ENCODE peak calls at places on chromosomes 7 and 10, in six cellular contexts. One of them, this sample, is unnamed.

GRCh38 chr7:85381212-85381611 is 194.4 kb upstream of the SEMA3D start:
- DNase-seq in lower lobe of right lung: no peak
- DNase-seq in Peyer's patch: no peak
- DNase-seq in bronchial epithelial cell: no peak
- DNase-seq in mammary epithelial cell: no peak
- DNase-seq in left ventricle myocardium inferior: no peak
- DNase-seq in this sample: no peak

GRCh38 chr10:119254355-119254754 is 47.0 kb downstream of the GRK5 start:
- DNase-seq in bronchial epithelial cell: no peak
- DNase-seq in Peyer's patch: no peak
- DNase-seq in lower lobe of right lung: no peak
- DNase-seq in mammary epithelial cell: no peak
- DNase-seq in left ventricle myocardium inferior: no peak
- DNase-seq in this sample: no peak

GRCh38 chr7:37508063-37508462 is 59.4 kb upstream of the ELMO1 start:
- DNase-seq in lower lobe of right lung: no peak
- DNase-seq in mammary epithelial cell: no peak
- DNase-seq in Peyer's patch: no peak
- DNase-seq in bronchial epithelial cell: no peak
- DNase-seq in left ventricle myocardium inferior: no peak
- DNase-seq in this sample: no peak

GRCh38 chr10:839550-840205 is 91.8 kb downstream of the LARP4B start:
- DNase-seq in mammary epithelial cell: peak; percentile 13
- DNase-seq in left ventricle myocardium inferior: no peak
- DNase-seq in bronchial epithelial cell: no peak
- DNase-seq in Peyer's patch: no peak
- DNase-seq in lower lobe of right lung: no peak
- DNase-seq in this sample: no peak

GRCh38 chr10:114281461-114281860 is 42.4 kb downstream of the VWA2 start:
- DNase-seq in Peyer's patch: no peak
- DNase-seq in mammary epithelial cell: no peak
- DNase-seq in lower lobe of right lung: no peak
- DNase-seq in left ventricle myocardium inferior: no peak
- DNase-seq in bronchial epithelial cell: peak; percentile 29
- DNase-seq in this sample: peak; percentile 66

GRCh38 chr7:30135551-30136271 is 925 bp downstream of the MTURN start:
- DNase-seq in Peyer's patch: peak; percentile 73
- DNase-seq in left ventricle myocardium inferior: peak; percentile 58
- DNase-seq in bronchial epithelial cell: peak; percentile 49
- DNase-seq in lower lobe of right lung: peak; percentile 81
- DNase-seq in mammary epithelial cell: peak; percentile 62
- DNase-seq in this sample: peak; percentile 83

GRCh38 chr7:127833641-127834040 is 181.6 kb downstream of the SND1 start:
- DNase-seq in bronchial epithelial cell: peak; percentile 22
- DNase-seq in mammary epithelial cell: no peak
- DNase-seq in lower lobe of right lung: no peak
- DNase-seq in left ventricle myocardium inferior: no peak
- DNase-seq in Peyer's patch: no peak
- DNase-seq in this sample: no peak

GRCh38 chr7:117673367-117673766 is 193.5 kb downstream of the CFTR start:
- DNase-seq in Peyer's patch: peak; percentile 64
- DNase-seq in left ventricle myocardium inferior: peak; percentile 18
- DNase-seq in lower lobe of right lung: peak; percentile 69
- DNase-seq in mammary epithelial cell: no peak
- DNase-seq in bronchial epithelial cell: peak; percentile 40
- DNase-seq in this sample: peak; percentile 13

GRCh38 chr10:80260295-80261243 is 28.9 kb downstream of the MAT1A start:
- DNase-seq in mammary epithelial cell: peak; percentile 20
- DNase-seq in lower lobe of right lung: no peak
- DNase-seq in bronchial epithelial cell: no peak
- DNase-seq in left ventricle myocardium inferior: no peak
- DNase-seq in Peyer's patch: no peak
- DNase-seq in this sample: peak; percentile 75

GRCh38 chr7:79211724-79212123 is 241.7 kb downstream of the MAGI2 start:
- DNase-seq in Peyer's patch: no peak
- DNase-seq in left ventricle myocardium inferior: no peak
- DNase-seq in mammary epithelial cell: peak; percentile 9
- DNase-seq in lower lobe of right lung: no peak
- DNase-seq in bronchial epithelial cell: peak; percentile 86
- DNase-seq in this sample: no peak

GRCh38 chr7:46129831-46130230 is 208.8 kb upstream of the IGFBP3 start:
- DNase-seq in mammary epithelial cell: peak; percentile 39
- DNase-seq in bronchial epithelial cell: no peak
- DNase-seq in left ventricle myocardium inferior: no peak
- DNase-seq in Peyer's patch: no peak
- DNase-seq in lower lobe of right lung: no peak
- DNase-seq in this sample: no peak

GRCh38 chr7:47326220-47326619 is 255.7 kb downstream of the TNS3 start:
- DNase-seq in mammary epithelial cell: peak; percentile 79
- DNase-seq in lower lobe of right lung: no peak
- DNase-seq in Peyer's patch: no peak
- DNase-seq in bronchial epithelial cell: peak; percentile 92
- DNase-seq in left ventricle myocardium inferior: no peak
- DNase-seq in this sample: peak; percentile 65

GRCh38 chr7:23277359-23277989 is 21.7 kb upstream of the MALSU1 start:
- DNase-seq in mammary epithelial cell: peak; percentile 55
- DNase-seq in left ventricle myocardium inferior: no peak
- DNase-seq in Peyer's patch: no peak
- DNase-seq in lower lobe of right lung: no peak
- DNase-seq in bronchial epithelial cell: peak; percentile 67
- DNase-seq in this sample: peak; percentile 67

GRCh38 chr10:10056958-10057357 is 960.7 kb upstream of the CELF2 start:
- DNase-seq in Peyer's patch: no peak
- DNase-seq in mammary epithelial cell: no peak
- DNase-seq in left ventricle myocardium inferior: no peak
- DNase-seq in lower lobe of right lung: no peak
- DNase-seq in bronchial epithelial cell: no peak
- DNase-seq in this sample: peak; percentile 4

GRCh38 chr10:72083234-72084093 is 4.9 kb downstream of the SPOCK2 start:
- DNase-seq in left ventricle myocardium inferior: no peak
- DNase-seq in lower lobe of right lung: no peak
- DNase-seq in Peyer's patch: no peak
- DNase-seq in bronchial epithelial cell: no peak
- DNase-seq in mammary epithelial cell: no peak
- DNase-seq in this sample: no peak

GRCh38 chr10:3786295-3786981 is 1.4 kb upstream of the KLF6 start:
- DNase-seq in lower lobe of right lung: peak; percentile 51
- DNase-seq in left ventricle myocardium inferior: no peak
- DNase-seq in mammary epithelial cell: peak; percentile 81
- DNase-seq in Peyer's patch: peak; percentile 74
- DNase-seq in bronchial epithelial cell: peak; percentile 78
- DNase-seq in this sample: peak; percentile 79

GRCh38 chr7:123635551-123636359 is 19.9 kb upstream of the LMOD2 start:
- DNase-seq in bronchial epithelial cell: peak; percentile 47
- DNase-seq in mammary epithelial cell: no peak
- DNase-seq in left ventricle myocardium inferior: no peak
- DNase-seq in Peyer's patch: no peak
- DNase-seq in lower lobe of right lung: no peak
- DNase-seq in this sample: peak; percentile 37

GRCh38 chr7:108351715-108352114 is 104.5 kb downstream of the NRCAM start:
- DNase-seq in left ventricle myocardium inferior: no peak
- DNase-seq in Peyer's patch: no peak
- DNase-seq in bronchial epithelial cell: peak; percentile 39
- DNase-seq in mammary epithelial cell: no peak
- DNase-seq in lower lobe of right lung: no peak
- DNase-seq in this sample: no peak

GRCh38 chr7:38232475-38233366 is 40.7 kb downstream of the TARP start:
- DNase-seq in mammary epithelial cell: no peak
- DNase-seq in bronchial epithelial cell: no peak
- DNase-seq in left ventricle myocardium inferior: no peak
- DNase-seq in lower lobe of right lung: peak; percentile 60
- DNase-seq in Peyer's patch: peak; percentile 52
- DNase-seq in this sample: no peak

GRCh38 chr10:97079157-97079435 is 106.7 kb downstream of the SLIT1 start:
- DNase-seq in left ventricle myocardium inferior: no peak
- DNase-seq in bronchial epithelial cell: no peak
- DNase-seq in mammary epithelial cell: no peak
- DNase-seq in lower lobe of right lung: no peak
- DNase-seq in Peyer's patch: no peak
- DNase-seq in this sample: no peak
- H3K27me3 ChIP-seq in left ventricle myocardium inferior: peaks cover 71% of the 10 kb centered on the region
- H3K27me3 ChIP-seq in bronchial epithelial cell: peaks cover 5% of the 10 kb centered on the region
- H3K27me3 ChIP-seq in mammary epithelial cell: peaks cover under 1% of the 10 kb centered on the region
- H3K27me3 ChIP-seq in lower lobe of right lung: peaks cover 20% of the 10 kb centered on the region
- H3K27me3 ChIP-seq in Peyer's patch: no peaks in the 10 kb centered on the region
- H3K27me3 ChIP-seq in this sample: no peaks in the 10 kb centered on the region

DNA sequence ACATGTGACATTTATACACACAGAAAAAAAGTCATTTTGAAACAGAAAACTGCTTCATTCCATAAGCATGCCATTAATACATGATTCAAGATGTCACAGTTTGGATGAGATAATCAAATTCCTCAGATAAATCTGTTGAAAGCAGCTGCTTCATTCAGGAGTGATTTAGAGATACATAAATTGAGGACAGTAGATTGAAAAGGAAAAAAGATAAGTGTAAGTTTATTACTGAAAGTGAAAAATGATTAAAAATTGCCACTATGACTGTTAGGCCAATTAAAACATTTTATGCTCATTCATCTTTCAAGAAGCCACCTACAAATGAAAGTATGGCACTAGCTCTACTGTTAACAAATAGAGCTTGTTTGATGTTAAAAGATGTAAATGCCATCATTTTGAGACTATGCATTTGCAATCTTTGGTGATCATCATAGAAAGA is 136.9 kb upstream of the CDK6 start:
- DNase-seq in bronchial epithelial cell: no peak
- DNase-seq in lower lobe of right lung: no peak
- DNase-seq in left ventricle myocardium inferior: no peak
- DNase-seq in mammary epithelial cell: no peak
- DNase-seq in Peyer's patch: no peak
- DNase-seq in this sample: no peak
- H3K27me3 ChIP-seq in bronchial epithelial cell: no peaks in the 10 kb centered on the region
- H3K27me3 ChIP-seq in lower lobe of right lung: no peaks in the 10 kb centered on the region
- H3K27me3 ChIP-seq in left ventricle myocardium inferior: no peaks in the 10 kb centered on the region
- H3K27me3 ChIP-seq in mammary epithelial cell: no peaks in the 10 kb centered on the region
- H3K27me3 ChIP-seq in Peyer's patch: no peaks in the 10 kb centered on the region
- H3K27me3 ChIP-seq in this sample: no peaks in the 10 kb centered on the region

DNA sequence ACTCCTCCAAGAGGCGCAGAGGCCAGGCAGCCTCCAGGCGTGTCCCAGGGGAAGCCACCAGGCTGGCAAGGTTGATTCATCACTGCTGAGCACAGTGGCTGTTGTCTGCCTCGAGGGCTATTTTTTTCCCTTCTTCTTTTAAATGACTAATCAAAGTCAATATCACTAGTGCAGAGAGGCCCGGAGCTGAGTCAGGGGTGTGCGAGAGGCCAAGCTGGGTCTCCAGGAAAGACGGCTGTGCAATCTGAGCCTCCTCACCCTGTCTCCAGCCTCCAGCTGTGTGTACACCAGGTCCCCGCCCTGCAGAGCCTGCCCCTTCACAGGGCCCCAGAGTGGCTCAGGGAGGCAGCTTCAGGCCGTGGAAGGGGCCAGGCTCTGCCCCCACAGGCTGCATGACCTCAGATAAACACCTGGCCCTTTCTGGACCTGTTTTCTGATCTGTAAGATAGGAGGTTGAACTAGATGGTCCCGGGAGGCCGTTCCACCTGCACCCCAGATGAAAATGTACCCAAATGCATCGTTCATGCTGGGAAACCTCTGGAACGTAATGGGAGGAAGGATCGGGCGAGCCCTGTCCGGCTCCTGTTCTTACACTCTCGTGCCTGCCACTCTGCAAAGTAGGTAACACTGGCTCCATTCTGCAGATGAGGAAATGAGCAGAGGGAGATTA is 3.7 kb downstream of the STX1A start:
- DNase-seq in left ventricle myocardium inferior: no peak
- DNase-seq in bronchial epithelial cell: peak; percentile 98
- DNase-seq in mammary epithelial cell: peak; percentile 96
- DNase-seq in Peyer's patch: no peak
- DNase-seq in lower lobe of right lung: no peak
- DNase-seq in this sample: no peak
- H3K27me3 ChIP-seq in left ventricle myocardium inferior: peaks cover 16% of the 10 kb centered on the region
- H3K27me3 ChIP-seq in bronchial epithelial cell: no peaks in the 10 kb centered on the region
- H3K27me3 ChIP-seq in mammary epithelial cell: no peaks in the 10 kb centered on the region
- H3K27me3 ChIP-seq in Peyer's patch: no peaks in the 10 kb centered on the region
- H3K27me3 ChIP-seq in lower lobe of right lung: no peaks in the 10 kb centered on the region
- H3K27me3 ChIP-seq in this sample: peaks cover 16% of the 10 kb centered on the region

DNA sequence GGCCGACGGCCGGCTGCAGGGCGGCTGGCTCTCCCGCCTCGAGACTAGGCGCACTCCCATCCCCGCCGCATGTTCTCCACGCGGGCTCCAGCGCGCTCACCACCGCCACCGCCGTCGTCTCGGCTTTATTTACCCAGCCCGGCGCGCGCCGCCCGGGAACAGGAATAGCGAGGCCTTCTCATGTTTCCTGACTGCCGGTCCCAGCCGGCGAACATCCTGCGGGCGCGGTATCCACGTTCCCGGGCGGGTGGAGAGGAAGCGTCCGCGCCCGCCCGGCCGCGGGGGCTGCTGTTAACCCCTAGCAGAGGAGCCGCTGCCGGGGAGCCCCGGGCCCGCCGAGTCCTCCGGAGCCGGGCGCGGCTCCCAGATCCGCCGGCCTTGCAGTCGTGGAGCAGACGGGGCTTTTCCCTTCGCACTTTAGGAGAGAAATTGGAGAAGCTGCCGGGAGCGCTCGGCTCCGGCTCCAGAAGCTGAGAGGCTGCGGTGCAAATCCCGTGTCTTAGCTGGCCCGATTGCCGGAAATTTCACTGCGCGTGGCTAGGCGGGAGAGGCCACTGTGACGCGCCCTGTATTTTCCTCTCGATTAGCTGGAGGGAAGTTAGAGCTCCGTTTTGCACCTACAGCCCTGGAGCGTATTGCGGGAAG is at the start of gene MKX:
- DNase-seq in bronchial epithelial cell: no peak
- DNase-seq in mammary epithelial cell: peak; percentile 41
- DNase-seq in lower lobe of right lung: peak; percentile 66
- DNase-seq in Peyer's patch: peak; percentile 47
- DNase-seq in left ventricle myocardium inferior: peak; percentile 21
- DNase-seq in this sample: peak; percentile 82
- H3K27me3 ChIP-seq in bronchial epithelial cell: peaks cover 47% of the 10 kb centered on the region
- H3K27me3 ChIP-seq in mammary epithelial cell: peaks cover 54% of the 10 kb centered on the region
- H3K27me3 ChIP-seq in lower lobe of right lung: peaks cover 94% of the 10 kb centered on the region
- H3K27me3 ChIP-seq in Peyer's patch: no peaks in the 10 kb centered on the region
- H3K27me3 ChIP-seq in left ventricle myocardium inferior: peaks cover 100% of the 10 kb centered on the region
- H3K27me3 ChIP-seq in this sample: peaks cover 84% of the 10 kb centered on the region

GRCh38 chr7:40175725-40176510 is 41.1 kb downstream of the SUGCT start:
- DNase-seq in lower lobe of right lung: no peak
- DNase-seq in bronchial epithelial cell: no peak
- DNase-seq in Peyer's patch: no peak
- DNase-seq in mammary epithelial cell: no peak
- DNase-seq in left ventricle myocardium inferior: no peak
- DNase-seq in this sample: no peak

GRCh38 chr7:40177071-40177470 is 42.3 kb downstream of the SUGCT start:
- DNase-seq in mammary epithelial cell: no peak
- DNase-seq in lower lobe of right lung: no peak
- DNase-seq in left ventricle myocardium inferior: no peak
- DNase-seq in Peyer's patch: no peak
- DNase-seq in bronchial epithelial cell: no peak
- DNase-seq in this sample: no peak
- H3K27me3 ChIP-seq in mammary epithelial cell: no peaks in the 10 kb centered on the region
- H3K27me3 ChIP-seq in lower lobe of right lung: no peaks in the 10 kb centered on the region
- H3K27me3 ChIP-seq in left ventricle myocardium inferior: no peaks in the 10 kb centered on the region
- H3K27me3 ChIP-seq in Peyer's patch: no peaks in the 10 kb centered on the region
- H3K27me3 ChIP-seq in bronchial epithelial cell: no peaks in the 10 kb centered on the region
- H3K27me3 ChIP-seq in this sample: no peaks in the 10 kb centered on the region

This sample was measured in H7.